ENCODE peak calls at places on chromosomes 2 and 18, in five cellular contexts. C is GM06990, T is Peyer's patch, G is MM.1S, B is GM12865. Y is an unnamed sample.

GRCh38 chr2:162890690-162891311 is 52.2 kb upstream of the KCNH7 start:
- DNase-seq in C (no peak), T (no peak), G (peak), B (peak), Y (peak)

GRCh38 chr2:224882291-224883171 is 159.7 kb downstream of the DOCK10 start:
- DNase-seq in C (no peak), T (no peak), G (no peak), B (no peak), Y (peak)

GRCh38 chr2:101699939-101700442 is 2.5 kb downstream of the MAP4K4 start:
- DNase-seq in C (no peak), T (no peak), G (no peak), B (no peak), Y (peak)

GRCh38 chr18:44748582-44748981 is 67.9 kb downstream of the SETBP1 start:
- DNase-seq in C (no peak), T (no peak), G (no peak), B (no peak), Y (no peak)

GRCh38 chr2:218319813-218320360 is 27.6 kb upstream of the TMBIM1 start:
- DNase-seq in C (no peak), T (no peak), G (no peak), B (no peak), Y (no peak)

GRCh38 chr2:208466133-208466919 is 59.7 kb downstream of the PTH2R start:
- DNase-seq in C (no peak), T (no peak), G (peak), B (peak), Y (peak)

GRCh38 chr2:36530178-36530982 is 67.6 kb downstream of the FEZ2 start:
- DNase-seq in C (peak), T (no peak), G (no peak), B (peak), Y (peak)

GRCh38 chr2:140526575-140526974 is 1604.2 kb downstream of the LRP1B start:
- DNase-seq in C (no peak), T (no peak), G (no peak), B (no peak), Y (peak)

GRCh38 chr18:3722662-3723433 is 272.9 kb downstream of the TGIF1 start:
- DNase-seq in C (no peak), T (no peak), G (no peak), B (no peak), Y (no peak)

GRCh38 chr2:42194428-42194827 is 25.3 kb downstream of the EML4 start:
- DNase-seq in C (no peak), T (no peak), G (no peak), B (no peak), Y (no peak)

GRCh38 chr2:12965540-12966269 is 249.0 kb downstream of the TRIB2 start:
- DNase-seq in C (no peak), T (no peak), G (peak), B (no peak), Y (peak)

GRCh38 chr2:99980200-99980599 is 162.2 kb downstream of the AFF3 start:
- DNase-seq in C (no peak), T (no peak), G (no peak), B (no peak), Y (peak)

GRCh38 chr18:3153107-3153704 is 66.6 kb downstream of the MYOM1 start:
- DNase-seq in C (no peak), T (no peak), G (no peak), B (peak), Y (peak)

DNA sequence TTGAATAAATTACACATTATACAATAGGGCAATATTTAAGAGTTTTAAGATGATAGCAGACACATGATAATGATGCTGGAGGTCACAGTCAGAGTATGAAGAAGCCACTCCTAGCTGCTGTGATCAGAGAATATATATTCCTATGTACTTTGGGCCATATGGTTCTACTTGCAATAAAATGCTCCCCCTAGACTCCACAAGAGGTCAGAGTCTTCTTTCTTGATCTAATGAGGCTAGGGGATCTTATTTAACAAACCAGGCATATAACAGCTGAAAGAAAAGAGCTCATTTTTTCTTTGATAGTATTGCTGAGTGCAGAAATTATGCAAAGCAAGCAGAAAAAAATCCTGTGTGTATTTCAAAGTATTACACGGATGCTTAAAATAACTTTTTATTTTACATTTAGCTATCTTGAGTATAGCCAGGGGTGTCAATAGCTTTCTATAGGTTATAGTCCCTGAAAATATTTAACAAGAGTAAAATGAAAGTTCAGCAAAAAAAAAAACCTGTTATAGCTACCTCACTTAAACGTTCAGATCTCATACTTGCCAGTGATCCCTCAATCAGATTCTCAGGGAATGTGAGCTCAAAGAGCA is 748.7 kb upstream of the CHAC2 start:
- DNase-seq in C (no peak), T (no peak), G (no peak), B (no peak), Y (peak)
- TF ChIP-seq CTCF in C (no peak), T (no peak), G (no peak), B (no peak), Y (peak)

DNA sequence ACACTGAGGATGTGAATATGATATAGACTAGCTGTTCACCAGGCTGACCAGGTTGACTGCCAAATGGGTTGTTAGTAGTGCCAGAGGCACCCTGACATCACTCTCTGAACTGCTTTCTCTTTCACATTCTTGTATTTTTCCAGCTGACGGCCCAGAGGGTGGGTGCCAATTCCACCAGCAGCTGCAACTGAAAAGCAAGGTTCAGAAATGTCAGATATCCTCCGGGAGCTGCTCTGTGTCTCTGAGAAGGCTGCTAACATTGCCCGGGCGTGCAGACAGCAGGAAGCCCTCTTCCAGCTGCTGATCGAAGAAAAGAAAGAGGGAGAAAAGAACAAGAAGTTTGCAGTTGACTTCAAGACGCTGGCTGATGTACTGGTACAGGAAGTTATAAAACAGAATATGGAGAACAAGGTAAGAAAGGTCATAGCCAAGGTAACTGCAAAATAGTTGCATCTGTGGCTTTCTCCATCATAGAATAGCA is 16.5 kb downstream of the INPP1 start:
- DNase-seq in C (peak), T (peak), G (peak), B (peak), Y (peak)
- H3K4me3 ChIP-seq in C (peak), T (peak), G (peak), B (peak), Y (peak)

GRCh38 chr2:173216668-173217067 is 138.0 kb upstream of the CDCA7 start:
- DNase-seq in C (no peak), T (no peak), G (no peak), B (no peak), Y (no peak)
- TF ChIP-seq CTCF in C (no peak), T (no peak), G (no peak), B (no peak), Y (no peak)

DNA sequence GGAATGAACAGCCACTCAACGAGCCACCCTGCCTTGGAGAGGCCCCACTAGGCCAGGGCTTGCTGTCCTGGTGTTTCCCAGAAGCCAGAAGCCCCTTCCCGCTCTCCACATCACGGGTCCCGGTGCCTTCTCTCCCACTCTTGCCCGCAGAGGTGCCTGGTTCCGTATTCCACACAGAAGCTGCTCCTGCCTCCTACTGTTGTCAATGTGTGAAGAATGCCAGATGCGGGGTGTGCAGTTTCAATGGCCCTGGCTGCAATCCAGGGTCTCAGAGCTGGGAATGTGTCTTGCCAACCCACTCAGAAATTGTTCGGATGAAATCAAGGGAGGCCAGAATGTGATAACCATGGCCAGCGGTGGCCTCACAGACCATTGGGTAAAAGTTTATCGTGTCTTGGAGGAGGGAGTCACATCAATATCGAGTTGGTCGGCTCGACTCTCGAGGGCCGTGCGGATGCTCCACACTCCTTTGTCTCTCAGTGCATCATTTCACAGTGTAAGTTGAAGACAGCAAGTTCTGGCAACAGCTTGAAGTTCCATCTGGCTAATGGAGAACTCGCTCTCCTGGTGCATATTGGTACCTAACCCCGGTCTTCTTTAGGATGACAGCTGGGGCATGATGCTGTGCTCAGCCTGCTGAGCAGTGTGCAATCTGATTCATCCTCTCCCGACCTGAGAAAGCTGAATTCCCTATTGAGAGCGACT is 388.8 kb downstream of the SOX11 start:
- DNase-seq in C (no peak), T (no peak), G (no peak), B (no peak), Y (no peak)
- H3K4me3 ChIP-seq in C (no peak), T (no peak), G (no peak), B (no peak), Y (no peak)

GRCh38 chr2:196718796-196719564 is 79.5 kb downstream of the CCDC150 start:
- DNase-seq in C (no peak), T (no peak), G (peak), B (no peak), Y (peak)
- TF ChIP-seq CTCF in C (peak), T (no peak), G (peak), B (no peak), Y (peak)

DNA sequence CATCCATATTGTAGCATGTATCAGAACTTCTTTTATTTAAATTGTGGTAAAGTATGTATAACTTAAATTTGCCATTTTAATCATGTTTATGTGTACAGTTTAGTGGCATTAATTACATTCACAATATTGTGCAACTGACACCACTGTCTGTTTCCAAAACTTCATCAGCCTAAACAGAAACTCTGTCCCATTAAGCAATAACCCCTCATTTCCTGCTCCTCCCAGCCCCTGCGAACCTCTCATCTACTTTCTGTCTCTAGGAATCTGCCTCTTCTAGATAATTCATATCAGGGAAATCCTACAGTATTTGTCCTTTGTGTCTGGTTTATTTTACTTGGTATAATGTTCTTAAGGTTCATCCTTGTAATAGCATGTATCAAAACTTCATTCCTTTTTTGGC is 75.2 kb downstream of the BOLA3 start:
- DNase-seq in C (no peak), T (no peak), G (no peak), B (no peak), Y (no peak)
- H3K4me3 ChIP-seq in C (no peak), T (no peak), G (no peak), B (no peak), Y (no peak)

DNA sequence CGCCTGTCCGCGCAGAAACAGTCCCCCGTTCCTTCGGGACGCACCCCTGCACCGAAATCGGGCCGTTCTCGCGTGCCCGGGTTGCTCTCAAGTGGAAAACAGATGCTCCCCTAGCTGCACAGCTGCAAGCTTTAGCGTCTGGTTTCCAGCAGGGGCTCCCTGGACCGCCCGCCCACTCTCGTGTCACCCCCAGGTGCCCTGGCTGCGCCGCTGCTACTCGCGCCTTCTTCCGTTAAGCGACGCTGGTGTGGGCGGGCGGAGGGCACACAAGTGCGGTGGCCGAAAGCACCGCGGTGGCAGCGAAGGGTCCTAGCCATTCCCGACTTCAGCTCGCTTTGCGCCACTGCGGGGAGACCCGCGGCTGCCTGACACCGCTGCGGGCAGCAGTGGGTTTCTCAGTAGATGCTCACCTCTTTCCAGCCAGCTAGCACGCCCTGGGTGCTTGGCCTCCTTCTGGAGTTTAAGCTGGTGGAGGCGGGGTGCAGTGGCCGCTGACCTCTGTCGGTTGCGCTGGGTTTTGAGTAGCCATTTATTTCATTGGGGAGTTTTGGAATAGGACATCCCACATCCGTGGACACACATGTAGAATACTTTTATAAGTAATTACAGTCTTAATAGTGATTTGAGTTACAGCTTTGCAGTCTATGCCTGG is 806 bp downstream of the ZNF407 start:
- DNase-seq in C (peak), T (peak), G (peak), B (peak), Y (peak)
- TF ChIP-seq CTCF in C (peak), T (peak), G (peak), B (no peak), Y (peak)

DNA sequence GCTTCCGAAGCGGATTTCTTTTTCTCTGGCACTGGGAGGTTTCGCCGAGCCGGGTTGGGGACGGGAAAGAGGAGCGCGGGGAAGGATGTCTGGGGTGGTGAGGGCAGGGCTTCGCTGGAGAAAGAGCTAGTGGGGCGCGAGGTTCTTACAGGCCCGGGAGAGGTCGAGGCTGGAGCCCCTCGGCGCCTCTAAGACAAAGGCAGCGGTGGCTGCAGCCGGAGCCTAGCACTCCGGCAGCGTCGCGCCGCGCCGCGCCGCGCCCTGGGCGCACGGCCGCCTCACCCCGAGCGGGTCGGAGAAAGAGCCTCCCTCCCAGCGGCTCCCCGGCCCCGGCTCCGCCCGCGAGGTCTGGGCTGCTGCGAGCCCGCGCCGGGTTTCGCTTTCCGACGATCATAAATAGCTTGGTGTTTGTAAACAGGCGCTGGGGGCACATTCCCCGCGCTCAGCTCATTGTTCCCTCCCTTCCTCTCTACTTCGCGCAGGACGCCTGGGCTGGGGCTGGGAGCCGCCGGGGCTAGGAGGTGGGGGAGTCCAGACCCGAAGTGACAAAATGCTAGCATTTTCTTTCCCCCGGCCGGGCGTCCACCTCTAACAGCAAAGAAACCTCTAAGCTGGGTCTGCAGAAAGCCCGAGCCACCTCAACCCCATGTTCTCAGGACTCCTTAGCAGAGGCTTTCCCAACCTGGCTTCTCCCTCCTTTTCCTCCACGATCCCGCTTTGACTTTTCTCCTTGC is 813 bp upstream of the MEIS1 start:
- DNase-seq in C (peak), T (no peak), G (peak), B (peak), Y (peak)
- H3K4me3 ChIP-seq in C (peak), T (peak), G (peak), B (peak), Y (peak)

GRCh38 chr2:126864861-126865260 is 33.8 kb upstream of the TEX51 start:
- DNase-seq in C (no peak), T (no peak), G (no peak), B (no peak), Y (no peak)
- TF ChIP-seq CTCF in C (peak), T (no peak), G (no peak), B (peak), Y (peak)

Y was measured in cardiac fibroblast.